ENCODE peak calls at places on chromosomes 5 and 9, in seven cellular contexts. One of them, this sample, is unnamed.

GRCh38 chr9:109286981-109287380 is 33.9 kb downstream of the EPB41L4B start:
- DNase-seq in left lung: no peak
- DNase-seq in fibroblast of pulmonary artery: no peak
- DNase-seq in mucosa of descending colon: no peak
- DNase-seq in HFF-Myc: no peak
- DNase-seq in GM12865: no peak
- DNase-seq in A549: no peak
- DNase-seq in this sample: no peak

GRCh38 chr5:9519537-9519936 is 26.3 kb downstream of the SEMA5A start:
- DNase-seq in GM12865: peak
- DNase-seq in fibroblast of pulmonary artery: peak
- DNase-seq in HFF-Myc: no peak
- DNase-seq in left lung: no peak
- DNase-seq in mucosa of descending colon: no peak
- DNase-seq in A549: no peak
- DNase-seq in this sample: no peak

GRCh38 chr5:122586351-122586750 is 188.5 kb upstream of the SNX2 start:
- DNase-seq in A549: no peak
- DNase-seq in mucosa of descending colon: no peak
- DNase-seq in HFF-Myc: no peak
- DNase-seq in GM12865: no peak
- DNase-seq in left lung: no peak
- DNase-seq in fibroblast of pulmonary artery: peak
- DNase-seq in this sample: no peak

GRCh38 chr9:101727621-101728524 is 10.6 kb downstream of the GRIN3A start:
- DNase-seq in HFF-Myc: no peak
- DNase-seq in mucosa of descending colon: no peak
- DNase-seq in fibroblast of pulmonary artery: peak
- DNase-seq in GM12865: peak
- DNase-seq in A549: peak
- DNase-seq in left lung: no peak
- DNase-seq in this sample: no peak

GRCh38 chr5:1152771-1153282 is 41.0 kb upstream of the SLC12A7 start:
- DNase-seq in HFF-Myc: no peak
- DNase-seq in mucosa of descending colon: no peak
- DNase-seq in fibroblast of pulmonary artery: no peak
- DNase-seq in A549: no peak
- DNase-seq in left lung: no peak
- DNase-seq in GM12865: no peak
- DNase-seq in this sample: no peak

GRCh38 chr9:98226516-98226915 is 28.9 kb downstream of the TBC1D2 start:
- DNase-seq in GM12865: no peak
- DNase-seq in mucosa of descending colon: no peak
- DNase-seq in fibroblast of pulmonary artery: peak
- DNase-seq in left lung: no peak
- DNase-seq in HFF-Myc: no peak
- DNase-seq in A549: no peak
- DNase-seq in this sample: no peak

GRCh38 chr5:179484201-179484600 is 66.2 kb upstream of the RUFY1 start:
- DNase-seq in GM12865: no peak
- DNase-seq in left lung: peak
- DNase-seq in A549: no peak
- DNase-seq in mucosa of descending colon: no peak
- DNase-seq in HFF-Myc: no peak
- DNase-seq in fibroblast of pulmonary artery: no peak
- DNase-seq in this sample: no peak

GRCh38 chr5:4513381-4513780 is 626.7 kb upstream of the ADAMTS16 start:
- DNase-seq in fibroblast of pulmonary artery: no peak
- DNase-seq in left lung: no peak
- DNase-seq in GM12865: no peak
- DNase-seq in HFF-Myc: no peak
- DNase-seq in mucosa of descending colon: no peak
- DNase-seq in A549: no peak
- DNase-seq in this sample: no peak

GRCh38 chr5:120160120-120160895 is 303.8 kb upstream of the PRR16 start:
- DNase-seq in fibroblast of pulmonary artery: peak
- DNase-seq in mucosa of descending colon: no peak
- DNase-seq in GM12865: no peak
- DNase-seq in HFF-Myc: no peak
- DNase-seq in left lung: no peak
- DNase-seq in A549: peak
- DNase-seq in this sample: no peak

GRCh38 chr9:125968975-125969374 is 221.8 kb downstream of the PBX3 start:
- DNase-seq in A549: no peak
- DNase-seq in GM12865: no peak
- DNase-seq in fibroblast of pulmonary artery: no peak
- DNase-seq in mucosa of descending colon: no peak
- DNase-seq in left lung: no peak
- DNase-seq in HFF-Myc: no peak
- DNase-seq in this sample: no peak

GRCh38 chr9:130264414-130265350 is 878 bp upstream of the HMCN2 start:
- DNase-seq in HFF-Myc: no peak
- DNase-seq in mucosa of descending colon: no peak
- DNase-seq in GM12865: no peak
- DNase-seq in A549: no peak
- DNase-seq in left lung: peak
- DNase-seq in fibroblast of pulmonary artery: no peak
- DNase-seq in this sample: no peak

GRCh38 chr9:122218885-122219855 is 9.6 kb downstream of the LHX6 start:
- DNase-seq in HFF-Myc: no peak
- DNase-seq in fibroblast of pulmonary artery: peak
- DNase-seq in GM12865: no peak
- DNase-seq in mucosa of descending colon: no peak
- DNase-seq in A549: no peak
- DNase-seq in left lung: no peak
- DNase-seq in this sample: no peak

GRCh38 chr5:107968465-107968864 is 297.7 kb upstream of the EFNA5 start:
- DNase-seq in left lung: no peak
- DNase-seq in GM12865: no peak
- DNase-seq in mucosa of descending colon: no peak
- DNase-seq in fibroblast of pulmonary artery: no peak
- DNase-seq in HFF-Myc: no peak
- DNase-seq in A549: no peak
- DNase-seq in this sample: no peak

GRCh38 chr9:91805031-91805430 is 145.0 kb downstream of the ROR2 start:
- DNase-seq in mucosa of descending colon: no peak
- DNase-seq in left lung: no peak
- DNase-seq in A549: no peak
- DNase-seq in HFF-Myc: no peak
- DNase-seq in GM12865: no peak
- DNase-seq in fibroblast of pulmonary artery: no peak
- DNase-seq in this sample: no peak

GRCh38 chr9:130074391-130075115 is 20.8 kb downstream of the GPR107 start:
- DNase-seq in mucosa of descending colon: no peak
- DNase-seq in GM12865: no peak
- DNase-seq in left lung: no peak
- DNase-seq in fibroblast of pulmonary artery: peak
- DNase-seq in A549: no peak
- DNase-seq in HFF-Myc: no peak
- DNase-seq in this sample: no peak

GRCh38 chr9:99488109-99489042 is 266.3 kb downstream of the SEC61B start:
- DNase-seq in A549: no peak
- DNase-seq in HFF-Myc: no peak
- DNase-seq in mucosa of descending colon: no peak
- DNase-seq in left lung: no peak
- DNase-seq in GM12865: no peak
- DNase-seq in fibroblast of pulmonary artery: no peak
- DNase-seq in this sample: no peak

GRCh38 chr9:87445646-87446045 is 52.0 kb upstream of the DAPK1 start:
- DNase-seq in HFF-Myc: no peak
- DNase-seq in A549: peak
- DNase-seq in GM12865: peak
- DNase-seq in fibroblast of pulmonary artery: peak
- DNase-seq in mucosa of descending colon: no peak
- DNase-seq in left lung: no peak
- DNase-seq in this sample: peak

GRCh38 chr5:125668904-125669303 is 754.3 kb upstream of the GRAMD2B start:
- DNase-seq in fibroblast of pulmonary artery: no peak
- DNase-seq in HFF-Myc: no peak
- DNase-seq in left lung: no peak
- DNase-seq in A549: no peak
- DNase-seq in GM12865: peak
- DNase-seq in mucosa of descending colon: no peak
- DNase-seq in this sample: no peak

GRCh38 chr5:38267372-38267771 is 9.0 kb downstream of the EGFLAM start:
- DNase-seq in fibroblast of pulmonary artery: no peak
- DNase-seq in left lung: no peak
- DNase-seq in A549: no peak
- DNase-seq in mucosa of descending colon: no peak
- DNase-seq in HFF-Myc: no peak
- DNase-seq in GM12865: no peak
- DNase-seq in this sample: no peak

GRCh38 chr9:8078641-8079140 is 279.1 kb upstream of the DMAC1 start:
- DNase-seq in A549: no peak
- DNase-seq in HFF-Myc: no peak
- DNase-seq in mucosa of descending colon: no peak
- DNase-seq in left lung: no peak
- DNase-seq in fibroblast of pulmonary artery: no peak
- DNase-seq in GM12865: no peak
- DNase-seq in this sample: no peak

GRCh38 chr5:2515180-2515809 is 236.2 kb downstream of the IRX2 start:
- DNase-seq in fibroblast of pulmonary artery: no peak
- DNase-seq in left lung: no peak
- DNase-seq in mucosa of descending colon: no peak
- DNase-seq in GM12865: no peak
- DNase-seq in A549: no peak
- DNase-seq in HFF-Myc: no peak
- DNase-seq in this sample: no peak

GRCh38 chr5:169009171-169009570 is 291.8 kb downstream of the SLIT3 start:
- DNase-seq in A549: peak
- DNase-seq in mucosa of descending colon: no peak
- DNase-seq in left lung: no peak
- DNase-seq in GM12865: no peak
- DNase-seq in fibroblast of pulmonary artery: no peak
- DNase-seq in HFF-Myc: no peak
- DNase-seq in this sample: no peak

GRCh38 chr5:103057208-103058130 is 62.5 kb downstream of the GIN1 start:
- DNase-seq in fibroblast of pulmonary artery: peak
- DNase-seq in mucosa of descending colon: no peak
- DNase-seq in A549: peak
- DNase-seq in left lung: no peak
- DNase-seq in GM12865: no peak
- DNase-seq in HFF-Myc: no peak
- DNase-seq in this sample: no peak
- H3K4me3 ChIP-seq in fibroblast of pulmonary artery: no peak
- H3K4me3 ChIP-seq in mucosa of descending colon: no peak
- H3K4me3 ChIP-seq in A549: no peak
- H3K4me3 ChIP-seq in left lung: no peak
- H3K4me3 ChIP-seq in GM12865: no peak
- H3K4me3 ChIP-seq in HFF-Myc: no peak
- H3K4me3 ChIP-seq in this sample: no peak

GRCh38 chr5:14640765-14641164 is 23.8 kb upstream of the OTULIN start:
- DNase-seq in HFF-Myc: no peak
- DNase-seq in fibroblast of pulmonary artery: no peak
- DNase-seq in mucosa of descending colon: no peak
- DNase-seq in GM12865: no peak
- DNase-seq in left lung: peak
- DNase-seq in A549: no peak
- DNase-seq in this sample: no peak
- TF ChIP-seq CTCF in HFF-Myc: no peak
- TF ChIP-seq CTCF in fibroblast of pulmonary artery: no peak
- TF ChIP-seq CTCF in mucosa of descending colon: no peak
- TF ChIP-seq CTCF in GM12865: no peak
- TF ChIP-seq CTCF in left lung: no peak
- TF ChIP-seq CTCF in A549: no peak
- TF ChIP-seq CTCF in this sample: no peak

GRCh38 chr9:3873818-3874217 is 348.0 kb upstream of the RFX3 start:
- DNase-seq in left lung: no peak
- DNase-seq in A549: no peak
- DNase-seq in mucosa of descending colon: no peak
- DNase-seq in fibroblast of pulmonary artery: peak
- DNase-seq in GM12865: no peak
- DNase-seq in HFF-Myc: no peak
- DNase-seq in this sample: no peak

GRCh38 chr9:3874472-3875370 is 348.9 kb upstream of the RFX3 start:
- DNase-seq in A549: no peak
- DNase-seq in fibroblast of pulmonary artery: no peak
- DNase-seq in HFF-Myc: no peak
- DNase-seq in left lung: no peak
- DNase-seq in mucosa of descending colon: no peak
- DNase-seq in GM12865: peak
- DNase-seq in this sample: no peak

GRCh38 chr9:3879315-3879714 is 353.5 kb upstream of the RFX3 start:
- DNase-seq in GM12865: no peak
- DNase-seq in HFF-Myc: no peak
- DNase-seq in fibroblast of pulmonary artery: no peak
- DNase-seq in left lung: no peak
- DNase-seq in mucosa of descending colon: no peak
- DNase-seq in A549: no peak
- DNase-seq in this sample: no peak

GRCh38 chr9:3876553-3876952 is 350.8 kb upstream of the RFX3 start:
- DNase-seq in left lung: no peak
- DNase-seq in GM12865: no peak
- DNase-seq in HFF-Myc: no peak
- DNase-seq in mucosa of descending colon: no peak
- DNase-seq in A549: no peak
- DNase-seq in fibroblast of pulmonary artery: no peak
- DNase-seq in this sample: no peak

GRCh38 chr9:3875371-3876132 is 349.8 kb upstream of the RFX3 start:
- DNase-seq in A549: peak
- DNase-seq in GM12865: peak
- DNase-seq in mucosa of descending colon: no peak
- DNase-seq in left lung: no peak
- DNase-seq in fibroblast of pulmonary artery: peak
- DNase-seq in HFF-Myc: peak
- DNase-seq in this sample: no peak
- H3K4me3 ChIP-seq in A549: no peak
- H3K4me3 ChIP-seq in GM12865: no peak
- H3K4me3 ChIP-seq in mucosa of descending colon: no peak
- H3K4me3 ChIP-seq in left lung: no peak
- H3K4me3 ChIP-seq in fibroblast of pulmonary artery: no peak
- H3K4me3 ChIP-seq in HFF-Myc: no peak
- H3K4me3 ChIP-seq in this sample: no peak

GRCh38 chr9:135478858-135479468 is 619 bp upstream of the PPP1R26 start:
- DNase-seq in GM12865: no peak
- DNase-seq in A549: peak
- DNase-seq in fibroblast of pulmonary artery: peak
- DNase-seq in left lung: peak
- DNase-seq in HFF-Myc: no peak
- DNase-seq in mucosa of descending colon: peak
- DNase-seq in this sample: peak
- TF ChIP-seq CTCF in GM12865: no peak
- TF ChIP-seq CTCF in A549: peak
- TF ChIP-seq CTCF in fibroblast of pulmonary artery: peak
- TF ChIP-seq CTCF in left lung: no peak
- TF ChIP-seq CTCF in HFF-Myc: no peak
- TF ChIP-seq CTCF in mucosa of descending colon: no peak
- TF ChIP-seq CTCF in this sample: peak

This sample was measured in lower lobe of right lung.